ENCODE peak calls at places on chromosomes 6 and 20, in six cellular contexts. L is IMR-90, K is HepG2, A is K562, C is GM12878, D is H1. O is an unnamed sample.

GRCh38 chr6:160041608-160042007 is 72.7 kb downstream of the IGF2R start:
- DNase-seq in L (peak), K (peak), A (no peak), C (no peak), D (no peak), O (no peak)

GRCh38 chr20:428658-429200 is 20.6 kb downstream of the RBCK1 start:
- DNase-seq in L (no peak), K (no peak), A (no peak), C (no peak), D (no peak), O (no peak)

GRCh38 chr20:40900816-40901215 is 127.8 kb upstream of the TOP1 start:
- DNase-seq in L (no peak), K (no peak), A (no peak), C (no peak), D (no peak), O (no peak)

GRCh38 chr20:59810376-59811187 is 122.9 kb downstream of the SYCP2 start:
- DNase-seq in L (no peak), K (no peak), A (peak), C (no peak), D (peak), O (no peak)

GRCh38 chr6:70547313-70547712 is 19.4 kb upstream of the SDHAF4 start:
- DNase-seq in L (peak), K (no peak), A (no peak), C (no peak), D (no peak), O (no peak)

GRCh38 chr6:130434174-130434873 is 68.5 kb downstream of the TMEM200A start:
- DNase-seq in L (peak), K (no peak), A (no peak), C (no peak), D (no peak), O (peak)

GRCh38 chr6:9496837-9497236 is 918.0 kb downstream of the TFAP2A start:
- DNase-seq in L (no peak), K (no peak), A (no peak), C (no peak), D (no peak), O (no peak)

GRCh38 chr6:3984494-3984893 is 94.4 kb downstream of the FAM217A start:
- DNase-seq in L (no peak), K (no peak), A (no peak), C (no peak), D (no peak), O (no peak)

GRCh38 chr6:35230950-35231349 is 17.2 kb downstream of the SCUBE3 start:
- DNase-seq in L (no peak), K (no peak), A (no peak), C (no peak), D (no peak), O (no peak)

GRCh38 chr6:484729-485111 is 93.2 kb downstream of the IRF4 start:
- DNase-seq in L (no peak), K (no peak), A (no peak), C (no peak), D (no peak), O (no peak)

GRCh38 chr6:41027799-41028617 is 11.0 kb downstream of the UNC5CL start:
- DNase-seq in L (peak), K (peak), A (peak), C (peak), D (peak), O (peak)

GRCh38 chr20:8578191-8578690 is 446.2 kb downstream of the PLCB1 start:
- DNase-seq in L (no peak), K (no peak), A (no peak), C (no peak), D (no peak), O (no peak)

GRCh38 chr20:5426026-5426425 is 109.3 kb upstream of the PROKR2 start:
- DNase-seq in L (no peak), K (no peak), A (no peak), C (no peak), D (no peak), O (no peak)

GRCh38 chr6:41122918-41123317 is 31.2 kb downstream of the TREML1 start:
- DNase-seq in L (no peak), K (no peak), A (no peak), C (no peak), D (no peak), O (no peak)

GRCh38 chr6:45483021-45483420 is 105.3 kb upstream of the SUPT3H start:
- DNase-seq in L (peak), K (no peak), A (no peak), C (no peak), D (no peak), O (no peak)

GRCh38 chr6:5238336-5238735 is 22.4 kb downstream of the LYRM4 start:
- DNase-seq in L (no peak), K (no peak), A (no peak), C (no peak), D (no peak), O (no peak)

GRCh38 chr6:297571-298232 is 5.4 kb downstream of the DUSP22 start:
- DNase-seq in L (no peak), K (no peak), A (no peak), C (no peak), D (no peak), O (no peak)

GRCh38 chr20:8183526-8183925 is 51.5 kb downstream of the PLCB1 start:
- DNase-seq in L (peak), K (no peak), A (no peak), C (no peak), D (no peak), O (no peak)

GRCh38 chr20:24670341-24670821 is 201.0 kb downstream of the SYNDIG1 start:
- DNase-seq in L (no peak), K (no peak), A (no peak), C (no peak), D (no peak), O (no peak)

GRCh38 chr6:63644668-63645326 is 9.2 kb downstream of the PHF3 start:
- DNase-seq in L (no peak), K (no peak), A (no peak), C (no peak), D (no peak), O (no peak)

GRCh38 chr20:44015733-44016103 is 101.1 kb downstream of the TOX2 start:
- DNase-seq in L (no peak), K (no peak), A (no peak), C (no peak), D (no peak), O (no peak)
- H3K9ac ChIP-seq in L (no peak), K (no peak), A (no peak), C (no peak), D (no peak), O (no peak)

DNA sequence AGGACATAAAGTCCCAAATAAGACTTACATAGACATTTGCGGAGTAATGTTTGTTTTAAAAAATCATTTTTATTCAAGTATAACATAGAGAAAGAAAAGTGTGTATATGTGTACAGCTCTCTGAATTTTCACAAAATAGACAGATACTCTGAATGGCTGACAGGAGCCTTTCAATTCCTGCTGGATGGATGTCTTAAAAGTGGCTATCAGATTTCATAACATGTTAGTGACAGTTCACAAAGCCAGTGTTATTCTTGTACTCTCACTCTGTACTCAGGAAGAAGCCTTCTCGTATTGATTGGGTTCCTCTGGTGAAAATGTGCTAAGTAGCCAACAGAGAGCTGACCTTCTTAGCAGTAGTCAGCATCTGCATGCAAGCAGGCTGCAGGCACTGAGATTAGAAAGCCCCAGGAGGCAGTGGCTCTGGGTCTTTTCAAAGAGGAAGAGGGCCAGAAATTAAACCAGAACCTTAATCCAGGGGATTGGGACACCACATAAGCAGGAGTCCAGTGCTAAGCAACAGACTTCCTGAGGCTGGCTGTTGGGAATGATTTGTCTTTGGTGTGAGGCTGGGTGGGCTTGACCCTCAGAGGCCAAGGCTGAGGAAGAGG is 19.7 kb downstream of the SLC17A4 start:
- DNase-seq in L (no peak), K (no peak), A (no peak), C (no peak), D (no peak), O (no peak)
- TF ChIP-seq CEBPB in L (no peak), K (no peak), A (no peak), C (no peak), D (no peak), O (no peak)

GRCh38 chr6:116210316-116210715 is 43.6 kb downstream of the TSPYL4 start:
- DNase-seq in L (no peak), K (no peak), A (no peak), C (no peak), D (no peak), O (no peak)

GRCh38 chr6:116208056-116208785 is 45.7 kb downstream of the TSPYL4 start:
- DNase-seq in L (no peak), K (no peak), A (no peak), C (no peak), D (no peak), O (no peak)

GRCh38 chr6:116205318-116205717 is 48.6 kb downstream of the TSPYL4 start:
- DNase-seq in L (no peak), K (no peak), A (no peak), C (no peak), D (no peak), O (no peak)

GRCh38 chr6:116210750-116211425 is 43.0 kb downstream of the TSPYL4 start:
- DNase-seq in L (peak), K (no peak), A (no peak), C (no peak), D (no peak), O (no peak)

GRCh38 chr6:116206231-116206903 is 47.5 kb downstream of the TSPYL4 start:
- DNase-seq in L (no peak), K (no peak), A (no peak), C (no peak), D (no peak), O (no peak)
- H3K9ac ChIP-seq in L (no peak), K (no peak), A (no peak), C (no peak), D (no peak), O (no peak)

DNA sequence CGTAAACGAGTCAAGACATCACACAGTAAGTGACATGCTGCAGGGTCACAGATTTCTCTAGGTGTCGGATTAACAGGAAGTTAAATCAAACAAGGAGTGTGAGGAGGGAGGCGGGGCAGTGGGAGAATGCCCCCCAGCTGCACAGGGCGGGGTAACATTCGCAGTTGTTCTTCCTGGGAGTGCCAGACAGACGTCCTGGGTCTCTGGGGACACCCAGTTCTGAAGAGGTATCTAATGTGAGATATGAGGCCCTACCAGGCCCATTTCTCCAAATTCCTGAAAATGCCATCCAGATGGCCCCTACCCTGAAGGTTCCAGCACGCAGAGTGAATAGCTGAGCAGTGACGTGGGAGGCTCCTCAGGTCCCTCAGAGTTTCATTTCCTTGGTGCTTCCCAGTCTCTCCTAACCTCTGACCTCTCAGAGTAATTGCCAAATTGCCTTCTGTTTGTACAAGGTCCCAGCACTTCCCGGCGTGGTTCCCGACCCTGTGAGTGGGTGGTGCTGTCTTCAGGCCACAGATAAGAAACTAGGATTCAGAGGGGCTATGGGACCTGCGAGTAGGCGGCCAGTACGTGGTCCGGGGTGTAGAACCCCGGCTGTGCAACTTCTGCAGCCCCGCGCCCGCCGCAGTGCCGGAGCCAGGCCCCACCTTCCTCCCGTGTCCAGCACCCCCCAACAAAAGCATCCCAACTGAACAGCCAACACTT is 1.8 kb downstream of the RRBP1 start:
- DNase-seq in L (peak), K (peak), A (peak), C (no peak), D (no peak), O (no peak)
- TF ChIP-seq CEBPB in L (peak), K (peak), A (no peak), C (no peak), D (no peak), O (no peak)

DNA sequence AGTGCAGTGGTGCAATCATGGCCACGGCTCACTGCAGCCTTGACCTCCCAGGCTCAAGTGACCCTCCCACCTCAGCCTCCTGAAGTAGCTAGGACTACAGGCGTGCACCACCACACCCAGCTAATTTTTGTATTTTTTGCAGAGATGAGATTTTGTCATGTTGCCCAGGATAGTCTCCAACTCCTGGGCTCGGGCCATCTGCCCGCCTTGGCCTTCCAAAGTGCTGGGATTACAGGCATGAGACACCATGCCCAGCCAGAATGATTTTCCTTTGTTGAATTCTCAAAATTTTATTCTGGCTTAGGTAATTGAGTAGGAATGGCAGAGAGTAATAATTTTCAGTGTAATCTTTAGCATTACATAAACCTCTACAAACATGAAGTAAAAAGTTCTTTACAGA is 37.1 kb downstream of the SLC16A10 start:
- DNase-seq in L (no peak), K (no peak), A (no peak), C (no peak), D (no peak), O (no peak)
- H3K9ac ChIP-seq in L (no peak), K (no peak), A (no peak), C (no peak), D (no peak), O (no peak)

O was measured in HCT116.